ENCODE peak calls at places on chromosomes 3 and 15, in six cellular contexts. I, P, K, L, X and O are unnamed samples.

GRCh38 chr15:80551348-80551747 is 143.8 kb upstream of the ABHD17C start:
- DNase-seq in L (no peak), K (no peak), I (no peak), X (no peak), P (no peak), O (no peak)

GRCh38 chr3:119630562-119631329 is 29.6 kb downstream of the POPDC2 start:
- DNase-seq in X (no peak), I (no peak), P (no peak), K (peak; percentile 81), L (no peak), O (no peak)

GRCh38 chr3:180854887-180855286 is 57.6 kb upstream of the FXR1 start:
- DNase-seq in K (no peak), P (no peak), I (no peak), X (no peak), L (no peak), O (no peak)

GRCh38 chr3:42090973-42091731 is at the start of gene TRAK1:
- DNase-seq in K (peak; percentile 95), X (no peak), P (no peak), I (no peak), L (no peak), O (no peak)

GRCh38 chr3:43995929-43996378 is 245.7 kb upstream of the TOPAZ1 start:
- DNase-seq in L (no peak), X (no peak), K (peak; percentile 13), P (no peak), I (no peak), O (no peak)

GRCh38 chr3:13009132-13009945 is 63.9 kb downstream of the IQSEC1 start:
- DNase-seq in I (no peak), P (peak; percentile 71), X (no peak), K (no peak), L (no peak), O (no peak)

GRCh38 chr15:32956006-32956405 is 238.2 kb downstream of the GREM1 start:
- DNase-seq in X (peak; percentile 57), L (peak; percentile 55), K (peak; percentile 85), P (no peak), I (peak; percentile 81), O (peak; percentile 10)

GRCh38 chr3:48739955-48740823 is 23.2 kb upstream of the IP6K2 start:
- DNase-seq in P (peak; percentile 93), K (peak; percentile 91), X (peak; percentile 63), L (peak; percentile 87), I (no peak), O (no peak)

GRCh38 chr3:29642393-29643033 is 361.6 kb downstream of the RBMS3 start:
- DNase-seq in X (no peak), K (peak; percentile 74), L (no peak), I (peak; percentile 15), P (no peak), O (no peak)

GRCh38 chr3:42544492-42545283 is 37.1 kb downstream of the SEC22C start:
- DNase-seq in P (peak; percentile 85), I (no peak), L (no peak), X (no peak), K (peak; percentile 25), O (no peak)

GRCh38 chr3:114880078-114880477 is 267.0 kb downstream of the ZBTB20 start:
- DNase-seq in I (no peak), L (no peak), K (no peak), X (no peak), P (peak; percentile 29), O (no peak)

GRCh38 chr3:45143673-45144670 is 2.2 kb downstream of the CDCP1 start:
- DNase-seq in L (no peak), P (no peak), K (no peak), I (no peak), X (no peak), O (no peak)

GRCh38 chr15:26864664-26865191 is 2.1 kb upstream of the GABRA5 start:
- DNase-seq in L (peak; percentile 74), X (peak; percentile 27), P (peak; percentile 31), K (peak; percentile 73), I (no peak), O (peak; percentile 41)

GRCh38 chr3:139982404-139982803 is 47.4 kb downstream of the CLSTN2 start:
- DNase-seq in P (no peak), L (no peak), X (peak; percentile 16), K (no peak), I (no peak), O (no peak)

GRCh38 chr3:52153389-52154096 is 680 bp downstream of the POC1A start:
- DNase-seq in K (peak; percentile 80), I (no peak), X (no peak), L (peak; percentile 25), P (no peak), O (peak; percentile 60)

GRCh38 chr3:47421741-47422649 is 41.2 kb downstream of the PTPN23 start:
- DNase-seq in K (peak; percentile 55), P (peak; percentile 72), L (peak; percentile 47), I (no peak), X (no peak), O (no peak)

GRCh38 chr3:179436517-179436916 is 14.8 kb downstream of the GNB4 start:
- DNase-seq in I (no peak), P (no peak), L (no peak), K (no peak), X (no peak), O (no peak)

GRCh38 chr3:105836533-105836932 is 32.3 kb downstream of the CBLB start:
- DNase-seq in I (peak; percentile 74), X (no peak), L (no peak), K (peak; percentile 91), P (no peak), O (no peak)

GRCh38 chr3:38039899-38040261 is 872 bp downstream of the DLEC1 start:
- DNase-seq in K (peak; percentile 33), L (no peak), I (no peak), P (peak; percentile 71), X (no peak), O (no peak)

GRCh38 chr15:85625856-85626255 is 168.9 kb downstream of the KLHL25 start:
- DNase-seq in L (no peak), P (no peak), X (no peak), K (peak; percentile 83), I (peak; percentile 81), O (peak; percentile 74)

GRCh38 chr3:194984026-194984425 is 286.9 kb downstream of the XXYLT1 start:
- DNase-seq in X (no peak), K (no peak), P (no peak), L (no peak), I (no peak), O (no peak)

GRCh38 chr3:9947025-9947995 is 4.9 kb downstream of the PRRT3 start:
- DNase-seq in I (no peak), P (peak; percentile 81), L (peak; percentile 87), K (peak; percentile 92), X (peak; percentile 87), O (no peak)

GRCh38 chr3:115279939-115280338 is 132.9 kb upstream of the ZBTB20 start:
- DNase-seq in I (no peak), L (no peak), X (no peak), P (no peak), K (peak; percentile 88), O (no peak)

GRCh38 chr3:72295276-72295973 is 510.5 kb upstream of the PROK2 start:
- DNase-seq in X (no peak), K (no peak), L (no peak), I (no peak), P (no peak), O (no peak)

GRCh38 chr15:92909131-92909781 is 9.1 kb downstream of the CHD2 start:
- DNase-seq in X (no peak), P (no peak), L (no peak), I (no peak), K (peak; percentile 39), O (no peak)

GRCh38 chr15:39578851-39579486 is 1.9 kb upstream of the THBS1 start:
- DNase-seq in I (no peak), K (peak; percentile 42), P (no peak), X (no peak), L (peak; percentile 17), O (no peak)
- H3K4me3 ChIP-seq in I (peak overlapping the region; percentile 57), K (peak overlapping the region; percentile 74), P (peak overlapping the region; percentile 76), X (no peak overlapping the region), L (peak overlapping the region; percentile 95), O (no peak overlapping the region)

DNA sequence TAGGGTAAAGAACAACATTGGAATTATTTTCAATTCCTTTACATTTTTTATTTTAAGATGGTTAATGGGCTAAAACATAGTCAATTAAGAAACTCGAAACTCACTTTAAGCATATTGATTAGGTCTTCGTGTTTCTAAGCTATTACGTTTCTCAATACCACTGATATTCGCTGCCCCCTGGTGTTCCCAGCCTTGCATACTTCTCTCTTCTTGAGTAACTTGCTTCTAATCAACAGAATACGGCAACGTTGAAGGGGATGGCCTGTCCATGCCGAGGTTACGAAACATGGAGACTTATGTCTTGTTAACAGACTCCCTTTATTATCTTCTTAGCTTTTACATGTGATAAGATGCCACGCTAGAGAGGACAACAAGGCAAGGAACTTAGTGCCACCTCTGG is 43.6 kb downstream of the ROBO1 start:
- DNase-seq in L (no peak), X (peak; percentile 35), I (no peak), K (no peak), P (no peak), O (no peak)
- H3K4me3 ChIP-seq in L (no peak overlapping the region), X (no peak overlapping the region), I (no peak overlapping the region), K (no peak overlapping the region), P (no peak overlapping the region), O (no peak overlapping the region)

DNA sequence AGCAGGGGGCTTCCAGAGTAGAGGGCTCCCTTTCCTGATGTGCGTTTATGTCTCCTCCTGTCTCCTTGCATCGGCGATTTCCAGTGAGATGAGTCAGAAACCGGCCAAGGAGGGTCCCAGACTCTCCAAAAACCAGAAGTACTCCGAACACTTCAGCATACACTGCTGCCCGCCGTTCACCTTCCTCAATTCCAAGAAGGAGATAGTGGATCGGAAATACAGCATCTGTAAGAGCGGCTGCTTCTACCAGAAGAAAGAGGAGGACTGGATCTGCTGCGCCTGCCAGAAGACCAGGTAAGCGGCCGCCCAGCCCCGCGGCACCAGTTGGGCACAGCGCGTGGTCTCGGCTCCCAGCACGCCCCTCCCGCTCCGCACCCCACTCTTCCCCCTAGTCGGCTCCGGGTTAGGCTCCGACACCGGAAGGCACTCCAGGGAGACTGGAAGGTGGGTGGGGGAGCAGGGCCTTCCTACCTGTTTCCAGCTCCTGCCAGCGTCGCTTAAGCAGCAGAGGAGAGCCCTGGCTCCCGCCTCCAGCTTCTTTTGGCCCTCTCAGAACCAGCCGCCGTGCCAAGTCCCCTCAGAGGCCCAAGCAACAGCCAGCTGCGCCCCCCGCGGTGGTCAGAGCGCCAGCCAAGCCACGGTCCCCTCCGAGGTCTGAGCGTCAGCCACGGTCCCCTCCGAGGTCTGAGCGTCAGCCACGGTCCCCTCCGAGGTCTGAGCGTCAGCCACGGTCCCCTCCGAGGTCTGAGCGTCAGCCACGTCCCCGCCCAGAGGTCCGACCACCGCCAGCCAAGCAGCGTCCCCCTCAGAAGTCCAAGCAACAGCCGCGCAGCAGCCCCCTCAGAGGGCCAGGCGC is 34.7 kb downstream of the MOBP start:
- DNase-seq in L (no peak), X (no peak), I (no peak), P (no peak), K (no peak), O (no peak)
- H3K4me3 ChIP-seq in L (no peak overlapping the region), X (no peak overlapping the region), I (no peak overlapping the region), P (peak overlapping the region; percentile 6), K (no peak overlapping the region), O (no peak overlapping the region)

DNA sequence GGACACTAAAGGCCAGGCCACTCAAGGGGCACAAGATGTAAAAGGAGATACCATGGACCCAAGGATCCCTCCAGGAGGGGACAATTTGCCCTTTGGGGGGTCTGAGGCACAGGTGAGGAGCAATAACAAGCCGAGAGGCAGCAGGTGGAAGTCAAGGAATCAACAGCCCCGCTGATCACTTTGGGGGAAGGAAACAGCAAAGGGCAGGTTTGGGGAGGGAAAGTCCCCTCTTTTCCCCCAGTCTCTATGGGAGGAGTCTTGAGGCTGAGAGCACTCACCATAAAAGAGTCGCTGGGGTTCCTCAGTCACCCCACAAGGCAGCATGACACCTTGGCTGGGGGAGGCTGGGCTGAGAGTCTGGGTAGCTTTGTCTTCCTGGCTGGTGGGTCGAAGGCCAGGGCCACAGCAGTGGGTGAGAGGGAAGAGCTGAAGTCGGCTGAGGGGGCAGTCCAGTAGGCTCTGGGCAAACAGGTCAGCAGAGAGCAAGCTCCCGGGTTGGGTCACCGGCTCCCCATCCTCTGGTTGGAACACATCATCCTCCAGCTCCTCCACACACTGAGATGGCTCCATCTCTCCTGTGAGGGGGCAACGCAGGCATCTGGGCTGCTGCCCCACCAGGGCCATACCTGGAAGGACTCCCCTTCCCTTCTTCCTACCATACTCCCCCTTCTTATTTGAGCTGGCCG is 3.0 kb downstream of the BMF start:
- DNase-seq in K (no peak), P (no peak), L (no peak), X (no peak), I (no peak), O (no peak)
- H3K4me3 ChIP-seq in K (no peak overlapping the region), P (peak overlapping the region; percentile 10), L (no peak overlapping the region), X (peak overlapping the region; percentile 85), I (no peak overlapping the region), O (no peak overlapping the region)